ENCODE peak calls at places on chromosomes 5 and 9, in six cellular contexts. T is NB4, U is ureter, X is heart right ventricle, Y is T-helper 1 cell, P is pancreas. V is an unnamed sample.

GRCh38 chr5:66015296-66015960 is 89.1 kb downstream of the ERBIN start:
- DNase-seq in T (no peak), U (no peak), X (no peak), Y (no peak), P (no peak), V (no peak)

GRCh38 chr5:177996660-177997318 is 747 bp upstream of the PROP1 start:
- DNase-seq in T (peak), U (no peak), X (no peak), Y (no peak), P (no peak), V (no peak)

GRCh38 chr5:121292664-121293063 is 559.0 kb upstream of the FTMT start:
- DNase-seq in T (peak), U (no peak), X (no peak), Y (no peak), P (no peak), V (no peak)

GRCh38 chr5:81866994-81867393 is 104.8 kb upstream of the ATG10 start:
- DNase-seq in T (no peak), U (no peak), X (no peak), Y (no peak), P (no peak), V (no peak)

GRCh38 chr5:98605010-98605425 is 168.4 kb upstream of the RGMB start:
- DNase-seq in T (no peak), U (no peak), X (no peak), Y (no peak), P (no peak), V (no peak)

GRCh38 chr5:28707706-28708105 is 1669.3 kb upstream of the CDH9 start:
- DNase-seq in T (no peak), U (no peak), X (no peak), Y (no peak), P (no peak), V (no peak)

GRCh38 chr9:87280421-87280820 is 217.2 kb upstream of the DAPK1 start:
- DNase-seq in T (no peak), U (no peak), X (no peak), Y (no peak), P (no peak), V (no peak)

GRCh38 chr5:41721521-41721920 is 148.7 kb downstream of the OXCT1 start:
- DNase-seq in T (no peak), U (no peak), X (no peak), Y (no peak), P (no peak), V (no peak)

GRCh38 chr9:7739595-7739994 is 60.0 kb downstream of the DMAC1 start:
- DNase-seq in T (no peak), U (no peak), X (no peak), Y (no peak), P (no peak), V (no peak)

GRCh38 chr5:179154991-179155955 is 95.1 kb downstream of the ZNF354C start:
- DNase-seq in T (no peak), U (no peak), X (no peak), Y (no peak), P (no peak), V (no peak)

GRCh38 chr9:89603629-89604462 is 966 bp upstream of the GADD45G start:
- DNase-seq in T (peak), U (peak), X (peak), Y (peak), P (peak), V (peak)

GRCh38 chr5:35672995-35673394 is 55.3 kb downstream of the SPEF2 start:
- DNase-seq in T (no peak), U (no peak), X (peak), Y (no peak), P (no peak), V (no peak)

GRCh38 chr5:111792659-111793058 is 35.7 kb upstream of the NREP start:
- DNase-seq in T (no peak), U (no peak), X (no peak), Y (no peak), P (no peak), V (no peak)

GRCh38 chr9:117136461-117136860 is 278.4 kb downstream of the ASTN2 start:
- DNase-seq in T (no peak), U (no peak), X (no peak), Y (no peak), P (no peak), V (no peak)

GRCh38 chr9:107613314-107613713 is 123.7 kb upstream of the KLF4 start:
- DNase-seq in T (no peak), U (no peak), X (no peak), Y (no peak), P (no peak), V (no peak)

GRCh38 chr5:134509308-134510040 is 16.0 kb upstream of the JADE2 start:
- DNase-seq in T (peak), U (no peak), X (no peak), Y (no peak), P (no peak), V (no peak)

GRCh38 chr5:176415240-176416122 is 858 bp downstream of the CLTB start:
- DNase-seq in T (no peak), U (peak), X (no peak), Y (no peak), P (no peak), V (no peak)

GRCh38 chr5:68839019-68839552 is 254.7 kb upstream of the SLC30A5 start:
- DNase-seq in T (no peak), U (no peak), X (no peak), Y (no peak), P (no peak), V (no peak)

GRCh38 chr9:17063535-17064135 is 71.2 kb upstream of the CNTLN start:
- DNase-seq in T (peak), U (no peak), X (no peak), Y (no peak), P (no peak), V (no peak)

GRCh38 chr5:73032635-73033034 is 76.8 kb downstream of the FCHO2 start:
- DNase-seq in T (no peak), U (no peak), X (no peak), Y (no peak), P (no peak), V (no peak)

GRCh38 chr5:65020492-65020891 is 251.8 kb downstream of the CWC27 start:
- DNase-seq in T (no peak), U (no peak), X (no peak), Y (no peak), P (no peak), V (no peak)

GRCh38 chr5:149640350-149640999 is 59.2 kb downstream of the ARHGEF37 start:
- DNase-seq in T (no peak), U (no peak), X (no peak), Y (no peak), P (peak), V (no peak)

GRCh38 chr9:93801120-93801519 is 154.0 kb downstream of the BARX1 start:
- DNase-seq in T (no peak), U (no peak), X (no peak), Y (no peak), P (no peak), V (no peak)

GRCh38 chr5:74187757-74188156 is 452.8 kb downstream of the ENC1 start:
- DNase-seq in T (no peak), U (no peak), X (no peak), Y (no peak), P (no peak), V (no peak)

GRCh38 chr9:130173462-130173876 is 1.3 kb downstream of the NCS1 start:
- DNase-seq in T (no peak), U (no peak), X (no peak), Y (no peak), P (peak), V (no peak)

GRCh38 chr5:140143521-140144258 is 18.0 kb downstream of the IGIP start:
- DNase-seq in T (no peak), U (no peak), X (no peak), Y (no peak), P (no peak), V (no peak)

GRCh38 chr9:112836394-112836793 is 54.3 kb downstream of the SLC46A2 start:
- DNase-seq in T (no peak), U (no peak), X (no peak), Y (no peak), P (no peak), V (no peak)